ENCODE peak calls at places on chromosomes 13 and 19, in seven cellular contexts. C is body of pancreas, F is lower leg skin, Y is heart left ventricle, E is testis, Q is stomach, V is IMR-90. T is an unnamed sample.

GRCh38 chr13:35856721-35857346 is 274.3 kb downstream of the DCLK1 start:
- DNase-seq in F (no peak), Q (no peak), Y (no peak), V (no peak), C (no peak), E (no peak), T (no peak)

GRCh38 chr19:31274964-31275319 is 74.3 kb downstream of the TSHZ3 start:
- DNase-seq in Y (no peak), Q (no peak), F (no peak), E (no peak), V (no peak), C (no peak), T (no peak)

GRCh38 chr13:45897562-45897961 is 46.0 kb upstream of the SIAH3 start:
- DNase-seq in F (no peak), E (no peak), V (no peak), Y (no peak), C (no peak), Q (no peak), T (no peak)

GRCh38 chr13:35016362-35017148 is 74.5 kb downstream of the NBEA start:
- DNase-seq in C (no peak), V (no peak), Q (no peak), E (no peak), F (no peak), Y (no peak), T (no peak)

GRCh38 chr19:23056516-23056915 is 53.5 kb upstream of the ZNF728 start:
- DNase-seq in C (no peak), F (no peak), E (no peak), V (no peak), Q (no peak), Y (no peak), T (no peak)

GRCh38 chr19:51501594-51502263 is at the start of gene SIGLEC12:
- DNase-seq in C (no peak), Q (no peak), F (peak; percentile 78), E (peak; percentile 31), Y (peak; percentile 66), V (no peak), T (peak; percentile 28)

GRCh38 chr19:34128558-34129250 is 43.6 kb upstream of the LSM14A start:
- DNase-seq in E (no peak), V (no peak), Y (no peak), Q (no peak), C (no peak), F (peak; percentile 5), T (no peak)

GRCh38 chr13:48144413-48145035 is 49.6 kb upstream of the MED4 start:
- DNase-seq in E (peak; percentile 30), Q (no peak), Y (no peak), C (peak; percentile 26), V (peak; percentile 45), F (no peak), T (peak; percentile 14)

GRCh38 chr19:40556953-40557530 is 19.6 kb upstream of the SHKBP1 start:
- DNase-seq in C (no peak), Q (no peak), F (no peak), V (no peak), E (no peak), Y (peak; percentile 27), T (no peak)

GRCh38 chr13:31199849-31200635 is at the start of gene B3GLCT:
- DNase-seq in F (peak; percentile 94), Y (peak; percentile 92), V (peak; percentile 68), C (peak; percentile 79), Q (peak; percentile 84), E (peak; percentile 81), T (peak; percentile 85)

GRCh38 chr19:18202759-18203407 is 959 bp downstream of the RAB3A start:
- DNase-seq in F (no peak), Q (no peak), E (peak; percentile 57), V (no peak), Y (no peak), C (no peak), T (peak; percentile 35)

GRCh38 chr19:4173479-4174211 is 8.7 kb downstream of the SIRT6 start:
- DNase-seq in Q (no peak), C (no peak), F (no peak), E (no peak), V (no peak), Y (no peak), T (no peak)
- TF ChIP-seq POLR2A in Q (no peak), C (no peak), F (no peak), E (no peak), V (no peak), Y (no peak), T (no peak)

GRCh38 chr19:10916602-10917001 is 11.8 kb downstream of the YIPF2 start:
- DNase-seq in F (no peak), C (no peak), E (no peak), V (no peak), Y (peak; percentile 15), Q (no peak), T (no peak)

GRCh38 chr19:10915511-10916091 is 12.8 kb downstream of the YIPF2 start:
- DNase-seq in F (no peak), C (no peak), V (peak; percentile 86), Y (peak; percentile 58), E (no peak), Q (peak; percentile 38), T (no peak)

GRCh38 chr19:10913716-10914340 is 14.6 kb downstream of the YIPF2 start:
- DNase-seq in V (no peak), F (no peak), C (no peak), Q (no peak), E (no peak), Y (no peak), T (no peak)

GRCh38 chr19:10911579-10912363 is 16.7 kb downstream of the YIPF2 start:
- DNase-seq in C (no peak), Y (no peak), V (no peak), F (no peak), Q (no peak), E (no peak), T (no peak)

GRCh38 chr19:10912619-10913018 is 15.8 kb downstream of the YIPF2 start:
- DNase-seq in V (no peak), Y (no peak), F (no peak), E (no peak), C (no peak), Q (no peak), T (no peak)
- TF ChIP-seq POLR2A in V (no peak), Y (no peak), F (no peak), E (no peak), C (no peak), Q (no peak), T (no peak)

GRCh38 chr19:37929512-37929911 is 22.5 kb downstream of the SIPA1L3 start:
- DNase-seq in Y (no peak), F (no peak), C (no peak), E (no peak), Q (no peak), V (no peak), T (no peak)

GRCh38 chr19:37932985-37933953 is 26.3 kb downstream of the SIPA1L3 start:
- DNase-seq in E (no peak), Y (peak; percentile 64), C (peak; percentile 37), V (peak; percentile 61), F (no peak), Q (peak; percentile 60), T (peak; percentile 75)

GRCh38 chr19:37933965-37934364 is 27.0 kb downstream of the SIPA1L3 start:
- DNase-seq in F (no peak), V (peak; percentile 20), Q (peak; percentile 34), C (peak; percentile 63), Y (no peak), E (no peak), T (no peak)

GRCh38 chr19:37930416-37930815 is 23.4 kb downstream of the SIPA1L3 start:
- DNase-seq in C (peak; percentile 38), Y (no peak), E (no peak), F (no peak), V (no peak), Q (peak; percentile 56), T (no peak)

GRCh38 chr19:37931941-37932655 is 25.1 kb downstream of the SIPA1L3 start:
- DNase-seq in E (peak; percentile 46), V (peak; percentile 78), Y (peak; percentile 74), Q (peak; percentile 94), C (peak; percentile 92), F (peak; percentile 92), T (peak; percentile 89)
- TF ChIP-seq POLR2A in E (no peak), V (no peak), Y (no peak), Q (no peak), C (peak; percentile 70), F (no peak), T (peak; percentile 68)

GRCh38 chr19:45090598-45090997 is 2.4 kb upstream of the PPP1R37 start:
- DNase-seq in E (no peak), C (no peak), Y (no peak), V (no peak), F (no peak), Q (no peak), T (no peak)

GRCh38 chr19:45094707-45095106 is 1.7 kb downstream of the PPP1R37 start:
- DNase-seq in E (no peak), F (no peak), C (no peak), Y (no peak), Q (no peak), V (no peak), T (no peak)

GRCh38 chr19:45094158-45094557 is 1.2 kb downstream of the PPP1R37 start:
- DNase-seq in Y (no peak), E (no peak), Q (no peak), V (no peak), F (no peak), C (no peak), T (no peak)

GRCh38 chr19:45091031-45091918 is 1.7 kb upstream of the PPP1R37 start:
- DNase-seq in E (peak; percentile 99), C (peak; percentile 99), Y (peak; percentile 99), Q (peak; percentile 99), V (peak; percentile 99), F (peak; percentile 99), T (peak; percentile 99)

GRCh38 chr19:45092747-45093678 is at the start of gene PPP1R37:
- DNase-seq in Y (peak; percentile 97), E (peak; percentile 97), C (peak; percentile 96), V (peak; percentile 97), Q (peak; percentile 95), F (peak; percentile 98), T (peak; percentile 95)
- TF ChIP-seq POLR2A in Y (peak; percentile 34), E (no peak), C (peak; percentile 66), V (peak; percentile 51), Q (no peak), F (no peak), T (peak; percentile 47)

GRCh38 chr19:10797541-10798256 is 38.3 kb downstream of the TMED1 start:
- DNase-seq in Q (no peak), C (no peak), Y (no peak), F (no peak), E (no peak), V (no peak), T (no peak)
- TF ChIP-seq POLR2A in Q (no peak), C (no peak), Y (no peak), F (no peak), E (no peak), V (no peak), T (no peak)

DNA sequence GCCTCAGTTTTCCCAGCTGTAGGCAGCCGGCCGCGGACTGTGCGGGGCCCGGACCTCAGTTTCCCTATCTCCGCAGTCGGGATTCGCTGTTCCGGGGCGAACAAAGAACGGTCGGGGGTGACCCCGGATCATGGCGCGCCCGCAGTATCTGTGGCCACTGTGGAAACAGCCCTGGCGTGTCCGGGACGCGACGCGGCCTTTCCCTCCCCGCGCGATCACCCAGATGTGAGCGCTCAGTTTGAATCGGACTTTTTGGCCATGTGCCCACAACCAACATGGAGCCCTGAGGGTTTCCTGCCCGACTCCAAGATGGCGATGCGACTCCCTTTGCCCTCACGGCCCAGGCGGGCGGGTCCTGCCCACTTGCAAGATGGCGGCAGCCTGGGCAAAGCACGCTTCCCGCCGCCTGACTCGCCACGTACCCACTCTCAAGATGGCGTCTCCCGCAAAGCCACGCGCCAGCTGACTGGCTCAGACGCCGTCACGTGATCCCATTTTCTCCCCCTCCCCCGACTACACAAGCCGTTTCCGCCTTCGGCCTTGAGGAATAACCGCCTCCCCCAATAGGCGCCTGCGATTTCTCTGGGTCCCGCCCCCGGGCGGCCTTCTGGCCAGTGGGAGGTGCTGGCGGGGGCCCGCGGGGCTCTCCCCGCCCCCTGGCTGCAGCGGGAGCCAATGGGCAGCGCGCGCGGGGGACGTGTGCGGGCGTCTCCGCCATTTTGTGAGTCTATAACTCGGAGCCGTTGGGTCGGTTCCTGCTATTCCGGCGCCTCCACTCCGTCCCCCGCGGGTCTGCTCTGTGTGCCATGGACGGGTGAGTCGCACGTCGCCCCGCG is at the start of gene PTBP1:
- DNase-seq in E (peak; percentile 100), F (peak; percentile 100), C (peak; percentile 100), Y (peak; percentile 100), Q (peak; percentile 100), V (peak; percentile 100), T (peak; percentile 100)
- TF ChIP-seq POLR2A in E (no peak), F (peak; percentile 29), C (peak; percentile 82), Y (peak; percentile 61), Q (no peak), V (peak; percentile 97), T (peak; percentile 55)